ENCODE peak calls at places on chromosomes 1 and 21, in eight cellular contexts. E is left ventricle myocardium inferior, B is psoas muscle, Z is HepG2, Y is heart right ventricle, T is RWPE1, M is AG09319, O is heart left ventricle. V is an unnamed sample.

GRCh38 chr1:232305020-232305419 is 324.9 kb downstream of the SIPA1L2 start:
- DNase-seq in E (no peak), B (no peak), Z (no peak), Y (no peak), T (no peak), M (no peak), O (no peak), V (no peak)

GRCh38 chr21:45016031-45016430 is 58.3 kb upstream of the ADARB1 start:
- DNase-seq in E (peak; percentile 13), B (no peak), Z (no peak), Y (no peak), T (no peak), M (no peak), O (no peak), V (no peak)

GRCh38 chr1:150981177-150981804 is 801 bp upstream of the ANXA9 start:
- DNase-seq in E (no peak), B (no peak), Z (peak; percentile 87), Y (no peak), T (no peak), M (no peak), O (no peak), V (no peak)

GRCh38 chr1:182149411-182149965 is 88.0 kb upstream of the ZNF648 start:
- DNase-seq in E (no peak), B (no peak), Z (no peak), Y (peak; percentile 48), T (no peak), M (peak; percentile 59), O (peak; percentile 50), V (peak; percentile 28)

GRCh38 chr1:201385299-201385891 is 7.9 kb upstream of the TNNT2 start:
- DNase-seq in E (no peak), B (peak; percentile 73), Z (peak; percentile 62), Y (no peak), T (peak; percentile 89), M (no peak), O (peak; percentile 51), V (peak; percentile 87)

GRCh38 chr1:212302745-212303383 is 17.7 kb downstream of the PPP2R5A start:
- DNase-seq in E (no peak), B (no peak), Z (no peak), Y (no peak), T (no peak), M (no peak), O (no peak), V (no peak)

GRCh38 chr1:56424744-56425493 is 154.4 kb downstream of the PLPP3 start:
- DNase-seq in E (peak; percentile 73), B (peak; percentile 92), Z (peak; percentile 76), Y (peak; percentile 81), T (peak; percentile 43), M (no peak), O (peak; percentile 77), V (no peak)

GRCh38 chr1:178086294-178087255 is 7.3 kb upstream of the RASAL2 start:
- DNase-seq in E (no peak), B (no peak), Z (no peak), Y (peak; percentile 18), T (no peak), M (no peak), O (no peak), V (no peak)

GRCh38 chr1:89660086-89660946 is 27.4 kb downstream of the LRRC8C start:
- DNase-seq in E (no peak), B (no peak), Z (no peak), Y (no peak), T (no peak), M (no peak), O (no peak), V (no peak)

GRCh38 chr21:27045281-27045985 is 78.5 kb upstream of the ADAMTS5 start:
- DNase-seq in E (no peak), B (no peak), Z (no peak), Y (no peak), T (no peak), M (no peak), O (no peak), V (no peak)

GRCh38 chr21:45880097-45881068 is 101.2 kb upstream of the COL6A1 start:
- DNase-seq in E (peak; percentile 60), B (peak; percentile 80), Z (peak; percentile 71), Y (peak; percentile 44), T (peak; percentile 69), M (no peak), O (peak; percentile 55), V (peak; percentile 80)

GRCh38 chr1:67312630-67313029 is 5.0 kb downstream of the IL12RB2 start:
- DNase-seq in E (no peak), B (no peak), Z (no peak), Y (no peak), T (no peak), M (no peak), O (no peak), V (no peak)

GRCh38 chr1:109975718-109976117 is 8.8 kb upstream of the AHCYL1 start:
- DNase-seq in E (no peak), B (no peak), Z (peak; percentile 18), Y (no peak), T (peak; percentile 64), M (peak; percentile 47), O (no peak), V (no peak)

GRCh38 chr1:156319664-156320063 is 18.4 kb downstream of the CCT3 start:
- DNase-seq in E (no peak), B (no peak), Z (peak; percentile 25), Y (no peak), T (peak; percentile 19), M (no peak), O (no peak), V (no peak)

GRCh38 chr1:1779691-1780597 is 1.7 kb upstream of the NADK start:
- DNase-seq in E (peak; percentile 55), B (peak; percentile 58), Z (no peak), Y (peak; percentile 42), T (no peak), M (no peak), O (peak; percentile 61), V (peak; percentile 82)

GRCh38 chr1:1780598-1781525 is 2.6 kb upstream of the NADK start:
- DNase-seq in E (no peak), B (peak; percentile 44), Z (no peak), Y (no peak), T (peak; percentile 28), M (no peak), O (no peak), V (no peak)

GRCh38 chr1:1777950-1778826 is at the start of gene NADK:
- DNase-seq in E (peak; percentile 60), B (peak; percentile 84), Z (no peak), Y (peak; percentile 42), T (peak; percentile 71), M (no peak), O (peak; percentile 68), V (peak; percentile 94)

GRCh38 chr1:1777510-1777909 is 760 bp downstream of the NADK start:
- DNase-seq in E (peak; percentile 54), B (peak; percentile 65), Z (no peak), Y (peak; percentile 58), T (no peak), M (no peak), O (peak; percentile 54), V (no peak)

GRCh38 chr1:1778827-1779675 is 781 bp upstream of the NADK start:
- DNase-seq in E (peak; percentile 80), B (peak; percentile 85), Z (peak; percentile 60), Y (peak; percentile 64), T (peak; percentile 81), M (no peak), O (peak; percentile 78), V (peak; percentile 96)
- TF ChIP-seq CTCF in E (peak; percentile 15), B (no peak), Z (peak; percentile 72), Y (no peak), T (peak; percentile 20), M (no peak), O (no peak), V (peak; percentile 34)

GRCh38 chr1:21575351-21575942 is 66.2 kb downstream of the ALPL start:
- DNase-seq in E (no peak), B (no peak), Z (no peak), Y (no peak), T (no peak), M (no peak), O (no peak), V (no peak)

GRCh38 chr1:21573971-21574458 is 64.8 kb downstream of the ALPL start:
- DNase-seq in E (peak; percentile 86), B (peak; percentile 75), Z (peak; percentile 67), Y (peak; percentile 90), T (peak; percentile 60), M (peak; percentile 42), O (peak; percentile 86), V (peak; percentile 59)

GRCh38 chr1:21573475-21573874 is 64.3 kb downstream of the ALPL start:
- DNase-seq in E (no peak), B (no peak), Z (no peak), Y (no peak), T (no peak), M (no peak), O (no peak), V (no peak)

GRCh38 chr1:21576031-21576797 is 67.0 kb downstream of the ALPL start:
- DNase-seq in E (no peak), B (no peak), Z (no peak), Y (no peak), T (no peak), M (no peak), O (no peak), V (no peak)

DNA sequence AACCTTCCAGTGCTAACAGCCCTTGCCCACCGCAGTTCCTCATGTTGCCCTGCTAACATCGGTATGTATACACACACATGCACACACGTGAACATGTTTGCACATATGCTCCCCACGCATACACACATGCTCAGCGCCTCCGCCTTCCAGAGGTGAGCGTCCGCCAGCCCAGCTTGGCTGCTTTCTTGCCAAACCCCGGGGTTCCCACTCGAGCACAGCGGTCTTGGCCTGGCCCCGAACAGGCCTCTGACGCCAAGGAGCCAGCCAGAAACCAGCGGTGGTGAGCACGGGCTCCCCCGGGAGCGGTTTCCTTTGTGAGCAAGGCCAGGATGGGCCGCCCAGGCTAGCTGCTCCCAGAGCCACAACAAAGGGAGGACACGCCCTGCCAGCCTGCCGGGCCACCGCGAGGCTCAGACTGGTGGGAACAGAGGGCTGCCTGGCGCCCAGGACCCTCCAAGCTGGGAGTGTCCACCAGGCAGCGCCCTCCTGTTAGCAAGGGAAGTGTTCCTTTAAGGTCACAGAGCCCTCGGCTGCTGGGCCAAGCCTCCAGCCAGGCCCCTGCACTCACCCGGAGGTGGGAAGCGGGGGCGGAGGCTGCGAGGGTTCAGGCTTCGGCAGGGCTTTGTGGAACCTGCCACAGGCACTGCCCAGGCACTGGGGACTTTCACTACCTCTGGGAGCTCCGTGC is 65.4 kb downstream of the ALPL start:
- DNase-seq in E (peak; percentile 77), B (peak; percentile 77), Z (peak; percentile 20), Y (peak; percentile 84), T (no peak), M (no peak), O (peak; percentile 82), V (no peak)
- TF ChIP-seq CTCF in E (peak; percentile 37), B (no peak), Z (peak; percentile 18), Y (peak; percentile 15), T (peak; percentile 5), M (no peak), O (peak; percentile 41), V (no peak)

DNA sequence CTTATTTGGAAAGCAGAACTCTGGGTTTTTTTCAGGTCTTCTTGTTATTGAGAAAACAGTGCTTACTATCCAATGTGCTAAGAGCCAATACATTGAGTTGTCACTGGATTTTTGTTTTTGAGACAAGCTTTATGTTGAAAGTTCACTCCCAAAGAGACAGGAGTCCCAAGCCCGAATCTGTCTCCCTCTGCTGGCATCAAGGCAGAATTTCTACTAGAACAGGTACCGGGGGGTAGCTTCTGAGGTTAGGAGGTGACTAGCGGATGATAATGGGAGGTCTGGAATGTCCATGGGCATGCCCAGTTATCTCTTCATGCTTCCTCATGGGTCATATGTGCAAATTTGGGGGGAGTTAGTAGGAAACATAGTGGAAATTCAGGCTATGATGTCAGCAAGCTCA is 25.1 kb downstream of the ZNF124 start:
- DNase-seq in E (no peak), B (no peak), Z (peak; percentile 20), Y (no peak), T (no peak), M (no peak), O (no peak), V (no peak)
- TF ChIP-seq CTCF in E (no peak), B (no peak), Z (peak; percentile 43), Y (no peak), T (no peak), M (no peak), O (peak; percentile 16), V (no peak)

GRCh38 chr1:38028671-38029070 is 16.1 kb downstream of the UTP11 start:
- DNase-seq in E (no peak), B (no peak), Z (no peak), Y (no peak), T (no peak), M (no peak), O (no peak), V (peak; percentile 31)
- TF ChIP-seq CTCF in E (no peak), B (no peak), Z (no peak), Y (no peak), T (no peak), M (no peak), O (peak; percentile 4), V (peak; percentile 24)

V was measured in GM13977.